ENCODE peak calls at places on chromosomes 7 and 10, in six cellular contexts. E is K562, I is endothelial cell of umbilical vein, M is WTC11, N is HepG2, W is H1. S is an unnamed sample.

GRCh38 chr10:45553613-45554012 is 119.0 kb downstream of the ZFAND4 start:
- DNase-seq in I (no peak), N (no peak), E (no peak), M (no peak), W (no peak), S (no peak)

GRCh38 chr7:101941481-101942383 is 124.3 kb downstream of the CUX1 start:
- DNase-seq in W (no peak), E (peak), I (peak), N (no peak), M (no peak), S (peak)

GRCh38 chr7:27157717-27158431 is 1.4 kb upstream of the HOXA7 start:
- DNase-seq in W (no peak), I (no peak), N (no peak), M (no peak), E (no peak), S (no peak)

GRCh38 chr7:114644455-114644854 is 229.8 kb downstream of the FOXP2 start:
- DNase-seq in N (no peak), E (no peak), W (no peak), M (no peak), I (no peak), S (no peak)

GRCh38 chr7:39017369-39017768 is 39.7 kb downstream of the POU6F2 start:
- DNase-seq in N (no peak), I (no peak), W (no peak), E (no peak), M (no peak), S (no peak)

GRCh38 chr10:49627644-49628247 is 13.9 kb downstream of the CHAT start:
- DNase-seq in M (peak), E (no peak), W (no peak), N (no peak), I (no peak), S (no peak)

GRCh38 chr7:157360483-157361025 is 23.8 kb downstream of the DNAJB6 start:
- DNase-seq in E (no peak), M (no peak), N (no peak), I (no peak), W (no peak), S (no peak)

GRCh38 chr7:50653997-50654425 is 88.8 kb upstream of the DDC start:
- DNase-seq in N (no peak), W (no peak), M (no peak), E (no peak), I (no peak), S (no peak)

GRCh38 chr7:70456729-70457128 is 675.2 kb upstream of the GALNT17 start:
- DNase-seq in I (no peak), W (no peak), M (no peak), N (no peak), E (no peak), S (no peak)

GRCh38 chr7:3957735-3958491 is 656.9 kb downstream of the SDK1 start:
- DNase-seq in M (no peak), E (no peak), N (no peak), W (no peak), I (no peak), S (no peak)
- TF ChIP-seq JUN in M (no peak), E (no peak), N (no peak), W (no peak), I (no peak), S (no peak)

DNA sequence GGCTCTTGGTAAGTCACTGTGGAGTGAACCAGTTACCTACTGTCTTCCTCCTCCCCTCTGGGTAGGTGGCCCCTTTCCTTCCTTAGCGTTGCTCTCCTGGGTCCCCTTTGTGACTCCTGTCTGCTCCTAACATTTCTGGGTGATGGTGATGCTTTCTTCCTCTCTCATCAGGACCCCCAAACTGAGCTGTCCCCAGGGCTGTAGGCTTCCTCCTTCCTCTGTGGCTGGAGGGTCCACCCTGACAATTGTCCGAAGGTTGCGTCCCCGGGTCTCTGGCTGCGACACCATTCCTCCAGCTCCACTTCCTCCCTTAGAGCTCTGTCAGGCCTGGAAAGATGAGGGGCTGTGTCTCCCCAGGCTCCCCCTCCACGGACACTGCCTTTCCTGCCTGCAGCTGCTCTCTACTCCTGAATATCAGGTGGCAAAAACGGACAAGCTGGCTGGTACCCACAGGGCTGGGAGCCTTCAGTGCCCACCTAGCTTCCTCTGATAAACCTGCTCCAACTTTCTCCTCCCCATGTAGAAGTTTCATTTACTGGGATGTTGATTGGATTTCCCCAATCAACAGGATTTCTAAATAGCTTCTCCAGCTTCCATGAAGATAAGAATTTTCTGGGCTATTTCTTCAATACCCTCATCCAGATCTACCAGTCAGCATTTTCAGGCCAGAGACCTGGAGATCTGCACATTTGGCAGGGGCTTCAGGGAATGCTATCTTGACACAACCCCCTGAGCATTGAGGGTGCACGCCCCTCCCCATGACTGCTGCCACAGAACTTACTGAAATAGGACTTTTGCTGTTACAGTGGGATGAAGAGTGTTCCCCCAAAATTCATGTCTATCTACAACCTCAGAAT is 506.5 kb downstream of the TCERG1L start:
- DNase-seq in E (no peak), W (no peak), M (no peak), N (no peak), I (no peak), S (no peak)
- TF ChIP-seq JUN in E (no peak), W (no peak), M (no peak), N (no peak), I (no peak), S (no peak)

DNA sequence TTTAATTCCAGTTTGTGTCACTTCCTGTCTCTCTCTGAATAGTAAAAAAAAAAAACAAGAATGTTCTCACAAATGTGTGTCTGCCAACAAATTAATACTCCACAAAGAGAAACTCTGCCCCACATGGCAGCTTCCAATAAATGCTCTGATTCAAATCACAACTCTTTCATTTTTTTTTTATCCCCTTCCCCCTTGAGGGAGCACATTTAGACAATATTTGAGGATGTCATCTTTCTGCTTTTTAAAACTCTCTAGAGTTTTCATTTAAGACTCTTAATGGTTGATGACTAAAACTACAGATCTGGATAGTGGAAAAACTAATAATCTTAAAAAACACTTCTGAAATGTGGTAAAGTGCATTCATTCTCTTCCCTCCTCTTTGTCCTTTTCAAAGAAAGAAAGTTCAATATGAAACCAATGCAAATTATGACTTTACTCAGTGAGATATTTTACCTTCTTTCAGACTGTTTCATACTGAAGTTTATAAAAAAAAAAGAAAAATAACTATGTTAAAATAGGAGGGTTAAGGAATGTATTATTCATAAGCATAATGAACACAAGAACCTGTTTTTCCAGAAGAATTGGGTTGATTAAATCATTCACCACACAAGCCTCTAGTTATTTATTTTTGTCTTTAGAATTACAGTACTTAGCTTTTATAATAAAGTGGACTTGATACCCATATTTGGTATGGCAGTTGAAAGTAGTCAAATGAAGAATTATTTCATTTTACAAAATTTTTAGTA is 42.4 kb downstream of the ARID5B start:
- DNase-seq in W (no peak), N (no peak), E (no peak), I (peak), M (no peak), S (no peak)
- TF ChIP-seq JUN in W (no peak), N (no peak), E (no peak), I (peak), M (no peak), S (no peak)

DNA sequence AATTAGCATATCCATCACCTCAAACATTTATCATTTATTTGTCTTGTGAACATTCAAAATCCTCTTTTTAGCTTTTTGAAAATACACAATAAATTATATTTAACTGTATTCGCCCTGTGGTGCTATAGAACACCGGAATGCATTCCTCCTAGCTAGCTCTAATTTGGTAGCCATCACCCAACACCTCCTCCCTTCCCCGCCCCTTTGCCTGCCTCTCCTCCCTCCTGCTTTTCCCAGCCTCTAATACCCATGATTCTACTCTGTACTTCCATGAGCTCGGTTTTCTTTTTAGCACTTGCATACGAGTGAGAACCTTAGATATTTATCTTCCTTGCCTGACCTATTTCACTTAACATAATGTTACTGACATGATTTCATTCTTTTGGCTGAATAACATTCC is 80.1 kb downstream of the ANKRD26 start:
- DNase-seq in N (no peak), I (no peak), E (no peak), W (no peak), M (no peak), S (no peak)
- TF ChIP-seq JUN in N (no peak), I (no peak), E (no peak), W (no peak), M (no peak), S (no peak)

DNA sequence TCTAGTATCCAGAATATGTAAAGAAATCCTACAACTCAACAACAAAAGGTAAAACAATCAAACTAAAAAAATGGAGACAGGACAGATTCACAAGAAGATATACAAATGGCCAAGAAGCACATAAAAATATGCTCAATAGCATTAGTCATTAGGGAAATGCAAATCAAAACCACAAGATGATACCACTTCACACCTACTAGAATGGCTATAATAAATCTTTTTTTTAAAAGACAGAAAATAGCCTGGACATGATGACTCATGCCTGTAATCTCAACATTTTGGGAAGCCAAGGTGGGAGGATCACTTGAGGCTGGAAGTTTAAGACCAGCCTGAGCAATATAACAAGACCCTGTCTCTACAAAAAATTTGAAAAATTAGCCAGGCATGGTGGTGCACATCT is 27.9 kb upstream of the CHCHD3 start:
- DNase-seq in M (no peak), N (no peak), I (no peak), E (no peak), W (no peak), S (no peak)
- TF ChIP-seq JUN in M (no peak), N (no peak), I (no peak), E (no peak), W (no peak), S (no peak)

GRCh38 chr10:23293973-23294372 is 50.6 kb downstream of the C10orf67 start:
- DNase-seq in W (no peak), M (no peak), E (no peak), N (no peak), I (no peak), S (no peak)

GRCh38 chr10:23291551-23292334 is 52.9 kb downstream of the C10orf67 start:
- DNase-seq in E (peak), W (no peak), N (no peak), M (no peak), I (no peak), S (no peak)

GRCh38 chr10:23294638-23295247 is 49.9 kb downstream of the C10orf67 start:
- DNase-seq in M (no peak), I (no peak), W (no peak), N (no peak), E (peak), S (no peak)

DNA sequence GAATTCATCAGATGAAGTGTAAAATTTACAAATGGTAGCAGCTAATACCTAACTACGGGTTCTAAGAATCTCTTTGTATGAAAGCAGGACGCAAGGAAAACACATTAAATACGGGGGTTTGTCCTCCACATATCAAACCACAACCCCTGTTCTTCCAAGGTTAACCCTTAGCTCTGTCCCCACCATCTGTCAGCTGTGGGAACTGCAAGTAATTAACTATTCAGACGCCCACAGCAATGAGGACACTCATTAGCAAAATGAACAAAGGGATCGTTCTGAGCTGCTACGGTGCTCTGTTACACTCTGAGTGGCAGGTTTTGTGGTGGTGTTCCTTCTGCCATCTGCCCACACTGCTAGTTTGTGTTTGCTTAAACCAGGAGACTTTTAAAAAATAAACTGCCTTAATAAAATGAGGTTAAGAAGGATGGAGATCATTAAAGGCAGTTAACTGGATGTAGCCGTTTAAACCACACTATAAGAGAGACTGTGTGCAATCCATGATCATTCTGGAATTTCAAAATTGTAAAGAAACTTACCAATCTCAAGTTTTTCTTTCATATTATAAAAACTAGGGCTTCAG is 51.4 kb downstream of the C10orf67 start:
- DNase-seq in I (peak), W (peak), N (peak), M (peak), E (peak), S (peak)
- TF ChIP-seq JUN in I (no peak), W (no peak), N (no peak), M (no peak), E (no peak), S (no peak)

GRCh38 chr10:29496341-29497162 is 138.2 kb downstream of the SVIL start:
- DNase-seq in E (peak), M (peak), I (peak), W (peak), N (peak), S (peak)

GRCh38 chr10:29502351-29502750 is 132.4 kb downstream of the SVIL start:
- DNase-seq in E (no peak), M (no peak), I (no peak), W (no peak), N (no peak), S (no peak)

GRCh38 chr10:29499993-29500537 is 134.7 kb downstream of the SVIL start:
- DNase-seq in M (no peak), I (no peak), N (no peak), E (no peak), W (no peak), S (no peak)

DNA sequence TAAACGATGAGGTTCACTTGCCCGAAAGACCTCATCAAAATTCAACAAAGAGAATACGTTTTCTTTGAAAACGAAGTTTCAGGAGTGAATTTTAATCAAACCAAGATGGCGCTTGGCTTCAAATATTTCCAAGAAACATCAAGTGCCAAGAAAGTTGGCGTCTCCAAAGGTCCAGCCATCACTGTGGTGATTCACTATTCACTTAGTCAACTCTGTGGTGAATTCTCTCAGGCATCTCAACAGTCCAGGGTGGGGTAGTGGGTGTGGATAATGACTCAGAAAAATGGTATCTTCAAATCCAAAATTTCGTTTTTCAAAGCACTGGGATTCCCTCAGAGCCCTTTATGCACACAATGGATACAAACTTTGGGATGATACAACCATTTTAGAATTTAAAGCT is 133.1 kb downstream of the SVIL start:
- DNase-seq in W (no peak), E (no peak), M (no peak), N (no peak), I (no peak), S (peak)
- TF ChIP-seq JUN in W (no peak), E (no peak), M (no peak), N (no peak), I (no peak), S (no peak)

GRCh38 chr10:71161429-71161828 is 50.9 kb upstream of the UNC5B start:
- DNase-seq in W (no peak), E (peak), M (no peak), N (no peak), I (no peak), S (no peak)
- TF ChIP-seq JUN in W (no peak), E (peak), M (no peak), N (no peak), I (no peak), S (no peak)

DNA sequence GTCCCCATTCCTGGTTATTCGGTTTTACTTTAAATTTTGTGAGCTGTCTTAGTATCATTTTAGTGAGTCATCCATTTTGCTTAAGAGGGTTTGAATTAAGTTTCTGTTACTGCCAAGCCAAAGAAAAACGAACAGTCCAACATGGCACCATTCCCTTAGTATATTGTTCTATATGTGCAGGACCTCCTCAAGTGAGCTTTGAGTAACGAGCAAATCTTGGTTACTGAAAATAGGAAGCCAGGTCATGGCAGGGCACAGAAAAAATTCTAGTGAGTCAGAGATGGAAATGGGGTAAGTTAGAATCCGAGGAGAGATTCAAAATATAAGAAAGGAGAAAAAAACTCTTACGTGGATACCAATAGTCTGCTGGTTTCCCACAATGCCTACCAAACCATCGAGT is 292.9 kb downstream of the BAMBI start:
- DNase-seq in M (no peak), W (no peak), E (no peak), N (no peak), I (peak), S (no peak)
- TF ChIP-seq JUN in M (no peak), W (no peak), E (no peak), N (no peak), I (no peak), S (no peak)

GRCh38 chr10:51076442-51076841 is 2.2 kb downstream of the PRKG1 start:
- DNase-seq in E (no peak), W (no peak), I (no peak), N (no peak), M (no peak), S (no peak)

GRCh38 chr10:51075802-51076201 is 1.5 kb downstream of the PRKG1 start:
- DNase-seq in W (no peak), M (no peak), E (no peak), I (no peak), N (no peak), S (no peak)

GRCh38 chr10:51074238-51075028 is at the start of gene PRKG1:
- DNase-seq in N (peak), E (no peak), W (no peak), I (peak), M (peak), S (peak)

GRCh38 chr10:51073035-51073434 is 1.3 kb upstream of the PRKG1 start:
- DNase-seq in M (no peak), N (no peak), E (no peak), W (no peak), I (no peak), S (no peak)

GRCh38 chr10:51073461-51074237 is 638 bp upstream of the PRKG1 start:
- DNase-seq in E (no peak), M (peak), W (no peak), N (no peak), I (no peak), S (no peak)
- TF ChIP-seq JUN in E (no peak), M (no peak), W (no peak), N (no peak), I (no peak), S (no peak)

S was measured in A549.